ENCODE peak calls at places on chromosomes 11 and 22, in seven cellular contexts. G is IMR-90, B is neuronal stem cell, L is mesenchymal stem cell, M is mesendoderm, Y is H1, J is H9. D is an unnamed sample.

GRCh38 chr22:47597041-47597440 is 834.6 kb downstream of the TBC1D22A start:
- DNase-seq in G (no peak), B (no peak), L (no peak), M (no peak), Y (no peak), J (no peak), D (no peak)

GRCh38 chr11:112967082-112967481 is 5.9 kb downstream of the NCAM1 start:
- DNase-seq in G (no peak), B (no peak), L (no peak), M (peak), Y (no peak), J (no peak), D (peak)

GRCh38 chr11:94449437-94449836 is 44.2 kb downstream of the MRE11 start:
- DNase-seq in G (peak), B (no peak), L (peak), M (no peak), Y (no peak), J (no peak), D (peak)

GRCh38 chr11:79419120-79419519 is 21.7 kb downstream of the TENM4 start:
- DNase-seq in G (peak), B (no peak), L (peak), M (peak), Y (no peak), J (no peak), D (peak)

GRCh38 chr22:19940536-19941364 is 822 bp upstream of the COMT start:
- DNase-seq in G (no peak), B (no peak), L (no peak), M (no peak), Y (no peak), J (no peak), D (no peak)

GRCh38 chr11:86089659-86090058 is 20.8 kb upstream of the PICALM start:
- DNase-seq in G (no peak), B (no peak), L (peak), M (no peak), Y (no peak), J (no peak), D (no peak)

GRCh38 chr11:101612481-101612880 is 28.7 kb upstream of the TRPC6 start:
- DNase-seq in G (no peak), B (no peak), L (no peak), M (peak), Y (no peak), J (no peak), D (no peak)

GRCh38 chr22:24189249-24190158 is 8.2 kb downstream of the SUSD2 start:
- DNase-seq in G (peak), B (peak), L (peak), M (peak), Y (peak), J (peak), D (peak)

GRCh38 chr11:64590763-64591221 is at the start of gene SLC22A12:
- DNase-seq in G (no peak), B (no peak), L (no peak), M (no peak), Y (no peak), J (no peak), D (no peak)

GRCh38 chr11:127443297-127443696 is 442.7 kb upstream of the KIRREL3 start:
- DNase-seq in G (no peak), B (no peak), L (no peak), M (no peak), Y (no peak), J (no peak), D (no peak)
- H4K8ac ChIP-seq in G (no peak), B (no peak), L (no peak), M (no peak), Y (no peak), J (no peak), D (no peak)

GRCh38 chr11:116257092-116257491 is 515.7 kb downstream of the BUD13 start:
- DNase-seq in G (no peak), B (no peak), L (no peak), M (peak), Y (no peak), J (no peak), D (no peak)

GRCh38 chr11:116257871-116258270 is 514.9 kb downstream of the BUD13 start:
- DNase-seq in G (no peak), B (no peak), L (no peak), M (no peak), Y (no peak), J (no peak), D (no peak)

GRCh38 chr11:116256155-116256554 is 516.6 kb downstream of the BUD13 start:
- DNase-seq in G (no peak), B (no peak), L (no peak), M (no peak), Y (no peak), J (no peak), D (no peak)

GRCh38 chr11:116261616-116262015 is 511.2 kb downstream of the BUD13 start:
- DNase-seq in G (no peak), B (no peak), L (no peak), M (no peak), Y (no peak), J (no peak), D (no peak)

DNA sequence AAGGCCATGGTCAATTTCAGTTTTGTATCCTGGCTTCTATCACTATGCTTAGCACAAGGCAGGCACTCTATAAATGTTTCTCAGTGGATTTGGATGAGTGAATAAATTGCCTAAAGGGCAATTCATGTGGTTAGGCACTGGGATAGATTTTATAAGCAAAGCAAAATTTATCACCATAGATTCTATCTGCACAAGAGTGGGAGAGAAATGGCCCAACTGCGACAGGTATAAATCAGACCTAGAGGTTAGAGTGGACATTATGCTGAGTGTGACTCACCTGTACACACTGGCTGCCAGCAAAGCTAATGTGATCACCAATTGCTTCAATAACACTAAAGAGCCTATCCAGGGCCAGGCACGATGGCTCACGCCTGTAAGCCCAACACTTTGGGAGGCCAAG is 514.0 kb downstream of the BUD13 start:
- DNase-seq in G (no peak), B (no peak), L (no peak), M (no peak), Y (no peak), J (no peak), D (no peak)
- H3K18ac ChIP-seq in G (no peak), B (no peak), L (no peak), M (no peak), Y (no peak), J (no peak), D (no peak)

GRCh38 chr22:49712195-49712791 is 115.4 kb downstream of the BRD1 start:
- DNase-seq in G (no peak), B (peak), L (no peak), M (peak), Y (peak), J (peak), D (no peak)
- H2AK5ac ChIP-seq in G (no peak), B (no peak), L (no peak), M (no peak), Y (no peak), J (no peak), D (no peak)

GRCh38 chr11:104279587-104279986 is 115.6 kb upstream of the PDGFD start:
- DNase-seq in G (no peak), B (no peak), L (no peak), M (no peak), Y (no peak), J (no peak), D (no peak)

GRCh38 chr11:104275992-104276391 is 112.0 kb upstream of the PDGFD start:
- DNase-seq in G (peak), B (no peak), L (peak), M (peak), Y (no peak), J (no peak), D (no peak)
- H4K8ac ChIP-seq in G (no peak), B (no peak), L (no peak), M (no peak), Y (no peak), J (no peak), D (no peak)

DNA sequence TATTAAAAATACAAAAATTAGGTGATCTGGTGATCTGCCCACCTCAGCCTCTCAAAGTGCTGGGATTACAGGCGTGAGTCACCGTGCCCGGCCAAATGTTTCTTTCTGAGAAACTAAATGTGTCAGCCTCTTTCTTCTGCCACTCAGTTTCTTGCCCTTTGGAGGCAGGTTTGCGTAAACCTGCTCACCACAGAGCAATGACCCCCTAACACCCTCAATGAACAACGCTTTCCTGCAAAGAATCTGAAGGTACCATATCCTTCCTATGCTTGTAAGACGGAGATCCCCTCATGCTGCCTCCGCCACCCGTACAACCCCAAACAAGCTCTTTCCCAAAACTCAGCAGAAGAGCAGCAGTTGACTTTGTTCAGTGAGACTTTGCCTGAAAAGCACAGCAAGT is 38.7 kb upstream of the TTLL12 start:
- DNase-seq in G (no peak), B (no peak), L (peak), M (no peak), Y (no peak), J (no peak), D (no peak)
- H3K18ac ChIP-seq in G (no peak), B (no peak), L (no peak), M (no peak), Y (no peak), J (no peak), D (no peak)

DNA sequence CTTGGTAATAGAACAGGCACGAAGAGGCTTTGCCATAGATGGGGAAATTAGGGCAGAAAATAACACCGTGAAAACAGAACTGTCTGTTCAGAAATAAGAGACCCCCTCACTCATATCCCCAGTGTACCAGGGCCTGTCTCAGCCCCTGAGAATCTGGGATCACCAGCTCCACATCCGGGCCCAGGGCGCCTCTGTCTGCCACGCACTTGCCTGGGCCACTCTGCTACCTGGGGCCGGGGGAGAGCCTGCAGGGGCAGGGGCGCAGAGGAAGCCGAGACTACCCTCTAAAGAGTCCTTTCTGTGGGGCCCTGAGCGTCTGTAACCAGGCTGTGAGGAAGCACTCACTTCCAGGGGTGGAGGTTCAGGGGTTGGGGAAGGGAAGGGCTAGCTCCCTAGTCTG is 19.8 kb downstream of the NECTIN1 start:
- DNase-seq in G (no peak), B (no peak), L (no peak), M (no peak), Y (no peak), J (no peak), D (no peak)
- H2AK5ac ChIP-seq in G (no peak), B (peak), L (no peak), M (no peak), Y (no peak), J (no peak), D (no peak)

GRCh38 chr11:108645956-108646355 is 18.9 kb upstream of the DDX10 start:
- DNase-seq in G (no peak), B (no peak), L (no peak), M (no peak), Y (no peak), J (no peak), D (no peak)
- H4K8ac ChIP-seq in G (no peak), B (no peak), L (no peak), M (no peak), Y (no peak), J (no peak), D (no peak)